ENCODE peak calls at places on chromosomes 13 and 19, in ten cellular contexts. One of them, this sample, is unnamed.

GRCh38 chr19:40750035-40750284 is 317 bp downstream of the ACTMAP start:
- DNase-seq in activated T-cell treated with anti-CD3 and anti-CD28 coated beads for 4 hours: no peak
- DNase-seq in AG04450: no peak
- DNase-seq in astrocyte of the cerebellum: no peak
- DNase-seq in activated naive CD8-positive, alpha-beta T cell treated with anti-CD3 and anti-CD28 coated beads for 36 hours: no peak
- DNase-seq in amygdala: no peak
- DNase-seq in left cardiac atrium: no peak
- DNase-seq in fibroblast of pulmonary artery: no peak
- DNase-seq in stomach: no peak
- DNase-seq in NCI-H345: no peak
- DNase-seq in this sample: no peak

GRCh38 chr13:53200498-53201453 is 172.2 kb downstream of the OLFM4 start:
- DNase-seq in activated T-cell treated with anti-CD3 and anti-CD28 coated beads for 4 hours: no peak
- DNase-seq in AG04450: no peak
- DNase-seq in astrocyte of the cerebellum: no peak
- DNase-seq in activated naive CD8-positive, alpha-beta T cell treated with anti-CD3 and anti-CD28 coated beads for 36 hours: peak; percentile 15
- DNase-seq in amygdala: peak; percentile 20
- DNase-seq in left cardiac atrium: peak; percentile 41
- DNase-seq in fibroblast of pulmonary artery: peak; percentile 15
- DNase-seq in stomach: peak; percentile 33
- DNase-seq in NCI-H345: no peak
- DNase-seq in this sample: peak; percentile 85

GRCh38 chr13:34201050-34201913 is 383.3 kb downstream of the RFC3 start:
- DNase-seq in activated T-cell treated with anti-CD3 and anti-CD28 coated beads for 4 hours: no peak
- DNase-seq in AG04450: peak; percentile 7
- DNase-seq in astrocyte of the cerebellum: no peak
- DNase-seq in activated naive CD8-positive, alpha-beta T cell treated with anti-CD3 and anti-CD28 coated beads for 36 hours: no peak
- DNase-seq in amygdala: no peak
- DNase-seq in left cardiac atrium: no peak
- DNase-seq in fibroblast of pulmonary artery: peak; percentile 83
- DNase-seq in stomach: no peak
- DNase-seq in NCI-H345: no peak
- DNase-seq in this sample: no peak

GRCh38 chr19:4654437-4655361 is 15.4 kb downstream of the TNFAIP8L1 start:
- DNase-seq in activated T-cell treated with anti-CD3 and anti-CD28 coated beads for 4 hours: no peak
- DNase-seq in AG04450: no peak
- DNase-seq in astrocyte of the cerebellum: no peak
- DNase-seq in activated naive CD8-positive, alpha-beta T cell treated with anti-CD3 and anti-CD28 coated beads for 36 hours: no peak
- DNase-seq in amygdala: no peak
- DNase-seq in left cardiac atrium: no peak
- DNase-seq in fibroblast of pulmonary artery: no peak
- DNase-seq in stomach: no peak
- DNase-seq in NCI-H345: no peak
- DNase-seq in this sample: no peak

GRCh38 chr19:7440188-7440975 is 48.5 kb downstream of the PEX11G start:
- DNase-seq in activated T-cell treated with anti-CD3 and anti-CD28 coated beads for 4 hours: no peak
- DNase-seq in AG04450: no peak
- DNase-seq in astrocyte of the cerebellum: no peak
- DNase-seq in activated naive CD8-positive, alpha-beta T cell treated with anti-CD3 and anti-CD28 coated beads for 36 hours: no peak
- DNase-seq in amygdala: no peak
- DNase-seq in left cardiac atrium: no peak
- DNase-seq in fibroblast of pulmonary artery: no peak
- DNase-seq in stomach: no peak
- DNase-seq in NCI-H345: no peak
- DNase-seq in this sample: no peak

GRCh38 chr13:41548870-41549269 is 91.5 kb downstream of the RGCC start:
- DNase-seq in activated T-cell treated with anti-CD3 and anti-CD28 coated beads for 4 hours: no peak
- DNase-seq in AG04450: no peak
- DNase-seq in astrocyte of the cerebellum: no peak
- DNase-seq in activated naive CD8-positive, alpha-beta T cell treated with anti-CD3 and anti-CD28 coated beads for 36 hours: no peak
- DNase-seq in amygdala: no peak
- DNase-seq in left cardiac atrium: no peak
- DNase-seq in fibroblast of pulmonary artery: no peak
- DNase-seq in stomach: no peak
- DNase-seq in NCI-H345: no peak
- DNase-seq in this sample: no peak

GRCh38 chr13:109729031-109729870 is 57.1 kb downstream of the IRS2 start:
- DNase-seq in activated T-cell treated with anti-CD3 and anti-CD28 coated beads for 4 hours: no peak
- DNase-seq in AG04450: no peak
- DNase-seq in astrocyte of the cerebellum: peak; percentile 23
- DNase-seq in activated naive CD8-positive, alpha-beta T cell treated with anti-CD3 and anti-CD28 coated beads for 36 hours: no peak
- DNase-seq in amygdala: no peak
- DNase-seq in left cardiac atrium: no peak
- DNase-seq in fibroblast of pulmonary artery: peak; percentile 28
- DNase-seq in stomach: no peak
- DNase-seq in NCI-H345: no peak
- DNase-seq in this sample: no peak

GRCh38 chr13:32016631-32017030 is 14.9 kb upstream of the FRY start:
- DNase-seq in activated T-cell treated with anti-CD3 and anti-CD28 coated beads for 4 hours: no peak
- DNase-seq in AG04450: no peak
- DNase-seq in astrocyte of the cerebellum: no peak
- DNase-seq in activated naive CD8-positive, alpha-beta T cell treated with anti-CD3 and anti-CD28 coated beads for 36 hours: no peak
- DNase-seq in amygdala: no peak
- DNase-seq in left cardiac atrium: no peak
- DNase-seq in fibroblast of pulmonary artery: no peak
- DNase-seq in stomach: no peak
- DNase-seq in NCI-H345: no peak
- DNase-seq in this sample: no peak

GRCh38 chr13:101915333-101915732 is 462.9 kb downstream of the ITGBL1 start:
- DNase-seq in activated T-cell treated with anti-CD3 and anti-CD28 coated beads for 4 hours: no peak
- DNase-seq in AG04450: no peak
- DNase-seq in astrocyte of the cerebellum: no peak
- DNase-seq in activated naive CD8-positive, alpha-beta T cell treated with anti-CD3 and anti-CD28 coated beads for 36 hours: no peak
- DNase-seq in amygdala: no peak
- DNase-seq in left cardiac atrium: no peak
- DNase-seq in fibroblast of pulmonary artery: no peak
- DNase-seq in stomach: no peak
- DNase-seq in NCI-H345: peak; percentile 89
- DNase-seq in this sample: no peak

GRCh38 chr19:41575998-41576397 is at the start of gene CEACAM21:
- DNase-seq in activated T-cell treated with anti-CD3 and anti-CD28 coated beads for 4 hours: no peak
- DNase-seq in AG04450: no peak
- DNase-seq in astrocyte of the cerebellum: no peak
- DNase-seq in activated naive CD8-positive, alpha-beta T cell treated with anti-CD3 and anti-CD28 coated beads for 36 hours: peak; percentile 48
- DNase-seq in amygdala: no peak
- DNase-seq in left cardiac atrium: peak; percentile 50
- DNase-seq in fibroblast of pulmonary artery: no peak
- DNase-seq in stomach: peak; percentile 45
- DNase-seq in NCI-H345: no peak
- DNase-seq in this sample: no peak

GRCh38 chr13:92074658-92075057 is 676.2 kb downstream of the GPC5 start:
- DNase-seq in activated T-cell treated with anti-CD3 and anti-CD28 coated beads for 4 hours: no peak
- DNase-seq in AG04450: no peak
- DNase-seq in astrocyte of the cerebellum: no peak
- DNase-seq in activated naive CD8-positive, alpha-beta T cell treated with anti-CD3 and anti-CD28 coated beads for 36 hours: no peak
- DNase-seq in amygdala: no peak
- DNase-seq in left cardiac atrium: no peak
- DNase-seq in fibroblast of pulmonary artery: peak; percentile 11
- DNase-seq in stomach: no peak
- DNase-seq in NCI-H345: peak; percentile 10
- DNase-seq in this sample: no peak

GRCh38 chr19:58326501-58326913 is 287 bp upstream of the ZSCAN22 start:
- DNase-seq in activated T-cell treated with anti-CD3 and anti-CD28 coated beads for 4 hours: no peak
- DNase-seq in AG04450: no peak
- DNase-seq in astrocyte of the cerebellum: no peak
- DNase-seq in activated naive CD8-positive, alpha-beta T cell treated with anti-CD3 and anti-CD28 coated beads for 36 hours: no peak
- DNase-seq in amygdala: no peak
- DNase-seq in left cardiac atrium: no peak
- DNase-seq in fibroblast of pulmonary artery: no peak
- DNase-seq in stomach: no peak
- DNase-seq in NCI-H345: no peak
- DNase-seq in this sample: no peak

GRCh38 chr13:41061914-41062837 is 867 bp downstream of the WBP4 start:
- DNase-seq in activated T-cell treated with anti-CD3 and anti-CD28 coated beads for 4 hours: no peak
- DNase-seq in AG04450: no peak
- DNase-seq in astrocyte of the cerebellum: peak; percentile 20
- DNase-seq in activated naive CD8-positive, alpha-beta T cell treated with anti-CD3 and anti-CD28 coated beads for 36 hours: no peak
- DNase-seq in amygdala: no peak
- DNase-seq in left cardiac atrium: no peak
- DNase-seq in fibroblast of pulmonary artery: peak; percentile 80
- DNase-seq in stomach: no peak
- DNase-seq in NCI-H345: no peak
- DNase-seq in this sample: no peak

GRCh38 chr19:51158474-51159129 is 16.5 kb downstream of the SIGLEC7 start:
- DNase-seq in activated T-cell treated with anti-CD3 and anti-CD28 coated beads for 4 hours: peak; percentile 73
- DNase-seq in AG04450: no peak
- DNase-seq in astrocyte of the cerebellum: no peak
- DNase-seq in activated naive CD8-positive, alpha-beta T cell treated with anti-CD3 and anti-CD28 coated beads for 36 hours: peak; percentile 61
- DNase-seq in amygdala: peak; percentile 10
- DNase-seq in left cardiac atrium: peak; percentile 65
- DNase-seq in fibroblast of pulmonary artery: peak; percentile 42
- DNase-seq in stomach: peak; percentile 55
- DNase-seq in NCI-H345: no peak
- DNase-seq in this sample: no peak

GRCh38 chr19:10876459-10877240 is 5.3 kb downstream of the CARM1 start:
- DNase-seq in activated T-cell treated with anti-CD3 and anti-CD28 coated beads for 4 hours: no peak
- DNase-seq in AG04450: no peak
- DNase-seq in astrocyte of the cerebellum: no peak
- DNase-seq in activated naive CD8-positive, alpha-beta T cell treated with anti-CD3 and anti-CD28 coated beads for 36 hours: no peak
- DNase-seq in amygdala: peak; percentile 15
- DNase-seq in left cardiac atrium: peak; percentile 63
- DNase-seq in fibroblast of pulmonary artery: no peak
- DNase-seq in stomach: no peak
- DNase-seq in NCI-H345: no peak
- DNase-seq in this sample: no peak

GRCh38 chr13:60226507-60226906 is 62.8 kb upstream of the DIAPH3 start:
- DNase-seq in activated T-cell treated with anti-CD3 and anti-CD28 coated beads for 4 hours: no peak
- DNase-seq in AG04450: peak; percentile 8
- DNase-seq in astrocyte of the cerebellum: no peak
- DNase-seq in activated naive CD8-positive, alpha-beta T cell treated with anti-CD3 and anti-CD28 coated beads for 36 hours: no peak
- DNase-seq in amygdala: no peak
- DNase-seq in left cardiac atrium: no peak
- DNase-seq in fibroblast of pulmonary artery: peak; percentile 48
- DNase-seq in stomach: no peak
- DNase-seq in NCI-H345: peak; percentile 48
- DNase-seq in this sample: no peak

GRCh38 chr19:34131100-34131499 is 41.2 kb upstream of the LSM14A start:
- DNase-seq in activated T-cell treated with anti-CD3 and anti-CD28 coated beads for 4 hours: no peak
- DNase-seq in AG04450: no peak
- DNase-seq in astrocyte of the cerebellum: no peak
- DNase-seq in activated naive CD8-positive, alpha-beta T cell treated with anti-CD3 and anti-CD28 coated beads for 36 hours: no peak
- DNase-seq in amygdala: no peak
- DNase-seq in left cardiac atrium: no peak
- DNase-seq in fibroblast of pulmonary artery: no peak
- DNase-seq in stomach: no peak
- DNase-seq in NCI-H345: no peak
- DNase-seq in this sample: no peak